ENCODE peak calls at places on chromosomes 11 and 22, in six cellular contexts. One of them, this sample, is unnamed.

GRCh38 chr11:127528297-127528696 is 527.7 kb upstream of the KIRREL3 start:
- DNase-seq in OCI-LY7: no peak
- DNase-seq in hepatocyte: no peak
- DNase-seq in GM23248: no peak
- DNase-seq in HCT116: no peak
- DNase-seq in SK-N-SH: no peak
- DNase-seq in this sample: no peak

GRCh38 chr22:20114506-20115475 is 1.1 kb upstream of the RANBP1 start:
- DNase-seq in SK-N-SH: no peak
- DNase-seq in HCT116: no peak
- DNase-seq in hepatocyte: no peak
- DNase-seq in OCI-LY7: no peak
- DNase-seq in GM23248: no peak
- DNase-seq in this sample: no peak

GRCh38 chr11:62547691-62548281 is 1.2 kb upstream of the AHNAK start:
- DNase-seq in GM23248: peak; percentile 41
- DNase-seq in SK-N-SH: no peak
- DNase-seq in OCI-LY7: no peak
- DNase-seq in hepatocyte: peak; percentile 53
- DNase-seq in HCT116: no peak
- DNase-seq in this sample: peak; percentile 76

GRCh38 chr11:61533401-61533800 is 24.9 kb downstream of the LRRC10B start:
- DNase-seq in HCT116: no peak
- DNase-seq in SK-N-SH: no peak
- DNase-seq in GM23248: no peak
- DNase-seq in OCI-LY7: no peak
- DNase-seq in hepatocyte: peak; percentile 67
- DNase-seq in this sample: peak; percentile 14

GRCh38 chr11:118621071-118621815 is 13.8 kb downstream of the PHLDB1 start:
- DNase-seq in HCT116: peak; percentile 51
- DNase-seq in SK-N-SH: peak; percentile 93
- DNase-seq in hepatocyte: peak; percentile 91
- DNase-seq in OCI-LY7: no peak
- DNase-seq in GM23248: peak; percentile 91
- DNase-seq in this sample: peak; percentile 90

GRCh38 chr11:72123117-72123653 is 10.7 kb upstream of the ANAPC15 start:
- DNase-seq in GM23248: no peak
- DNase-seq in SK-N-SH: no peak
- DNase-seq in HCT116: no peak
- DNase-seq in hepatocyte: no peak
- DNase-seq in OCI-LY7: no peak
- DNase-seq in this sample: no peak

GRCh38 chr11:134646561-134646960 is 234.5 kb upstream of the B3GAT1 start:
- DNase-seq in HCT116: no peak
- DNase-seq in SK-N-SH: no peak
- DNase-seq in OCI-LY7: no peak
- DNase-seq in hepatocyte: no peak
- DNase-seq in GM23248: no peak
- DNase-seq in this sample: no peak

GRCh38 chr22:49296561-49296960 is 531.1 kb downstream of the BRD1 start:
- DNase-seq in HCT116: no peak
- DNase-seq in GM23248: no peak
- DNase-seq in SK-N-SH: no peak
- DNase-seq in hepatocyte: no peak
- DNase-seq in OCI-LY7: no peak
- DNase-seq in this sample: no peak

GRCh38 chr11:44805596-44805995 is 78.8 kb downstream of the TSPAN18 start:
- DNase-seq in GM23248: peak; percentile 40
- DNase-seq in SK-N-SH: no peak
- DNase-seq in hepatocyte: no peak
- DNase-seq in OCI-LY7: no peak
- DNase-seq in HCT116: no peak
- DNase-seq in this sample: no peak

GRCh38 chr22:41565403-41566054 is 4.7 kb downstream of the CSDC2 start:
- DNase-seq in GM23248: peak; percentile 87
- DNase-seq in hepatocyte: peak; percentile 67
- DNase-seq in OCI-LY7: no peak
- DNase-seq in SK-N-SH: no peak
- DNase-seq in HCT116: peak; percentile 61
- DNase-seq in this sample: peak; percentile 68

GRCh38 chr11:16271258-16271657 is 85.1 kb downstream of the SOX6 start:
- DNase-seq in OCI-LY7: no peak
- DNase-seq in HCT116: no peak
- DNase-seq in hepatocyte: no peak
- DNase-seq in SK-N-SH: no peak
- DNase-seq in GM23248: no peak
- DNase-seq in this sample: no peak

GRCh38 chr11:13009921-13010736 is 1.0 kb downstream of the RASSF10 start:
- DNase-seq in hepatocyte: peak; percentile 52
- DNase-seq in GM23248: peak; percentile 51
- DNase-seq in HCT116: no peak
- DNase-seq in OCI-LY7: no peak
- DNase-seq in SK-N-SH: peak; percentile 68
- DNase-seq in this sample: no peak

GRCh38 chr22:49368976-49369725 is 458.5 kb downstream of the BRD1 start:
- DNase-seq in GM23248: no peak
- DNase-seq in HCT116: no peak
- DNase-seq in SK-N-SH: peak; percentile 70
- DNase-seq in hepatocyte: peak; percentile 5
- DNase-seq in OCI-LY7: no peak
- DNase-seq in this sample: no peak

GRCh38 chr11:2267871-2268825 is 2.2 kb downstream of the ASCL2 start:
- DNase-seq in GM23248: no peak
- DNase-seq in hepatocyte: no peak
- DNase-seq in SK-N-SH: no peak
- DNase-seq in HCT116: no peak
- DNase-seq in OCI-LY7: no peak
- DNase-seq in this sample: no peak

GRCh38 chr22:24994070-24994763 is 41.7 kb downstream of the KIAA1671 start:
- DNase-seq in hepatocyte: peak; percentile 50
- DNase-seq in OCI-LY7: no peak
- DNase-seq in GM23248: peak; percentile 88
- DNase-seq in SK-N-SH: no peak
- DNase-seq in HCT116: peak; percentile 73
- DNase-seq in this sample: peak; percentile 70

GRCh38 chr11:45985212-45985611 is 62.8 kb downstream of the LARGE2 start:
- DNase-seq in hepatocyte: no peak
- DNase-seq in GM23248: no peak
- DNase-seq in SK-N-SH: no peak
- DNase-seq in OCI-LY7: no peak
- DNase-seq in HCT116: no peak
- DNase-seq in this sample: no peak

GRCh38 chr11:47987781-47988180 is 7.4 kb downstream of the PTPRJ start:
- DNase-seq in SK-N-SH: no peak
- DNase-seq in OCI-LY7: no peak
- DNase-seq in GM23248: no peak
- DNase-seq in HCT116: no peak
- DNase-seq in hepatocyte: no peak
- DNase-seq in this sample: no peak

GRCh38 chr22:37752189-37753061 is 55.3 kb upstream of the GCAT start:
- DNase-seq in SK-N-SH: peak; percentile 94
- DNase-seq in OCI-LY7: no peak
- DNase-seq in GM23248: peak; percentile 95
- DNase-seq in HCT116: peak; percentile 92
- DNase-seq in hepatocyte: peak; percentile 86
- DNase-seq in this sample: peak; percentile 98

GRCh38 chr11:61477734-61478148 is 30.8 kb upstream of the LRRC10B start:
- DNase-seq in HCT116: no peak
- DNase-seq in SK-N-SH: peak; percentile 89
- DNase-seq in OCI-LY7: peak; percentile 52
- DNase-seq in hepatocyte: peak; percentile 46
- DNase-seq in GM23248: peak; percentile 56
- DNase-seq in this sample: peak; percentile 64

GRCh38 chr11:3994030-3994640 is 100.5 kb upstream of the RRM1 start:
- DNase-seq in OCI-LY7: no peak
- DNase-seq in SK-N-SH: no peak
- DNase-seq in HCT116: no peak
- DNase-seq in hepatocyte: no peak
- DNase-seq in GM23248: peak; percentile 51
- DNase-seq in this sample: peak; percentile 21

GRCh38 chr11:120798854-120799253 is 225.0 kb upstream of the TBCEL start:
- DNase-seq in HCT116: no peak
- DNase-seq in SK-N-SH: no peak
- DNase-seq in GM23248: no peak
- DNase-seq in OCI-LY7: peak; percentile 9
- DNase-seq in hepatocyte: no peak
- DNase-seq in this sample: no peak

GRCh38 chr11:10050561-10050960 is 243.5 kb downstream of the SBF2 start:
- DNase-seq in SK-N-SH: no peak
- DNase-seq in GM23248: peak; percentile 34
- DNase-seq in hepatocyte: peak; percentile 21
- DNase-seq in HCT116: no peak
- DNase-seq in OCI-LY7: no peak
- DNase-seq in this sample: peak; percentile 85

GRCh38 chr11:57597971-57598830 is 716 bp downstream of the SERPING1 start:
- DNase-seq in hepatocyte: peak; percentile 83
- DNase-seq in OCI-LY7: no peak
- DNase-seq in GM23248: peak; percentile 83
- DNase-seq in HCT116: no peak
- DNase-seq in SK-N-SH: peak; percentile 90
- DNase-seq in this sample: no peak
- H3K79me2 ChIP-seq in hepatocyte: no peaks in the 10 kb centered on the region
- H3K79me2 ChIP-seq in OCI-LY7: no peaks in the 10 kb centered on the region
- H3K79me2 ChIP-seq in GM23248: no peaks in the 10 kb centered on the region
- H3K79me2 ChIP-seq in HCT116: no peaks in the 10 kb centered on the region
- H3K79me2 ChIP-seq in SK-N-SH: no peaks in the 10 kb centered on the region
- H3K79me2 ChIP-seq in this sample: no peaks in the 10 kb centered on the region

DNA sequence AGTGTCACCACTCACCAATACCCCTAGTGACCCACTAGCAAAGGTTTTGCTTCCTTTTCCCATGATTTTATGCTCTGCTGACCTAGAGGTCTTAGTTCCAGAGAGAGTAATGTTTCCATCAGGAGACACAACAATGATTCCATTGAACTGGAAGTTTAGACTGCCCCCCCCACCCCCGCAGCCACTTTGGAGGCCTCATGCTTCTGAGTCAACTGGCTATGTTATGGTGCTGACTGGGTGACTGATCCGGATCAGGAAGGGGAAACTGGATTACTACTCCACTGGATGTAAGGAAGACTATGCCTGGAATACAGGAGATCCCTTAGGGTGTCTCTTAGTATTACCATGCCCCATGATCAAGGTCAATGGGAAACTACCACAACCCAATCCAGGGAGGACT is 633.6 kb downstream of the OPCML start:
- DNase-seq in SK-N-SH: no peak
- DNase-seq in hepatocyte: no peak
- DNase-seq in GM23248: no peak
- DNase-seq in HCT116: no peak
- DNase-seq in OCI-LY7: no peak
- DNase-seq in this sample: no peak
- H3K9me2 ChIP-seq in SK-N-SH: no peaks in the 10 kb centered on the region
- H3K9me2 ChIP-seq in hepatocyte: no peaks in the 10 kb centered on the region
- H3K9me2 ChIP-seq in GM23248: no peaks in the 10 kb centered on the region
- H3K9me2 ChIP-seq in HCT116: no peaks in the 10 kb centered on the region
- H3K9me2 ChIP-seq in OCI-LY7: no peaks in the 10 kb centered on the region
- H3K9me2 ChIP-seq in this sample: no peaks in the 10 kb centered on the region

GRCh38 chr11:113888848-113889247 is 13.5 kb upstream of the USP28 start:
- DNase-seq in SK-N-SH: no peak
- DNase-seq in GM23248: no peak
- DNase-seq in OCI-LY7: no peak
- DNase-seq in HCT116: no peak
- DNase-seq in hepatocyte: no peak
- DNase-seq in this sample: no peak

GRCh38 chr11:113885897-113886296 is 10.5 kb upstream of the USP28 start:
- DNase-seq in HCT116: no peak
- DNase-seq in GM23248: no peak
- DNase-seq in OCI-LY7: no peak
- DNase-seq in SK-N-SH: no peak
- DNase-seq in hepatocyte: no peak
- DNase-seq in this sample: peak; percentile 58

GRCh38 chr11:113880966-113881365 is 5.6 kb upstream of the USP28 start:
- DNase-seq in SK-N-SH: no peak
- DNase-seq in GM23248: no peak
- DNase-seq in hepatocyte: no peak
- DNase-seq in OCI-LY7: no peak
- DNase-seq in HCT116: no peak
- DNase-seq in this sample: no peak

GRCh38 chr11:113881856-113882255 is 6.5 kb upstream of the USP28 start:
- DNase-seq in HCT116: no peak
- DNase-seq in SK-N-SH: no peak
- DNase-seq in GM23248: no peak
- DNase-seq in OCI-LY7: no peak
- DNase-seq in hepatocyte: no peak
- DNase-seq in this sample: peak; percentile 75

DNA sequence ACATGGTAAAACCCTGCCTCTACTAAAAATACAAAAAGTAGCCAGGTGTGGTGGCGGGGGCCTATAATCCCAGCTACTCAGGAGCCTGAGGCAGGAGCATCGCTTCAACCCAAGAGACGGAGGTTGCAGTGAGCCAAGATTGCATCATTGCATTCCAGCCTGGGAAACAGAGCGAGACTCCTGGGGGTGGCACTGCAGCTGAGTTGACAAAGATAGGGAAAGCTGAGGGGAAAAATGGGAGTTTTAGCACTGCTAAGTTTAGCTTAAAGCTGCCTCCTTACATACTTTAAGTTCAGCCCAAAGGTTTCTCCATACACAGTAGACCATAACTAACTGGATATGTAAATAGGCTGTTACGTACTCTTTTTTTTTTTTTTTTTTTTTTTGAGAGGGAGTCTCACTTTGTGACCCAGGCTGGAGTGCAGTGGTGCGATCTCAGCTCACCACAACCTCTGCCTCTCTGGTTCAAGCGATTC is 9.0 kb upstream of the USP28 start:
- DNase-seq in OCI-LY7: no peak
- DNase-seq in GM23248: peak; percentile 45
- DNase-seq in hepatocyte: peak; percentile 37
- DNase-seq in HCT116: no peak
- DNase-seq in SK-N-SH: no peak
- DNase-seq in this sample: no peak
- H3K4me2 ChIP-seq in OCI-LY7: no peak overlapping the region
- H3K4me2 ChIP-seq in GM23248: no peak overlapping the region
- H3K4me2 ChIP-seq in hepatocyte: no peak overlapping the region
- H3K4me2 ChIP-seq in HCT116: no peak overlapping the region
- H3K4me2 ChIP-seq in SK-N-SH: no peak overlapping the region
- H3K4me2 ChIP-seq in this sample: no peak overlapping the region

GRCh38 chr11:95911369-95911759 is 12.5 kb downstream of the MTMR2 start:
- DNase-seq in SK-N-SH: no peak
- DNase-seq in OCI-LY7: no peak
- DNase-seq in GM23248: no peak
- DNase-seq in HCT116: no peak
- DNase-seq in hepatocyte: no peak
- DNase-seq in this sample: no peak
- H3K79me2 ChIP-seq in SK-N-SH: peaks cover 92% of the 10 kb centered on the region
- H3K79me2 ChIP-seq in OCI-LY7: no peaks in the 10 kb centered on the region
- H3K79me2 ChIP-seq in GM23248: peaks cover 89% of the 10 kb centered on the region
- H3K79me2 ChIP-seq in HCT116: peaks cover 70% of the 10 kb centered on the region
- H3K79me2 ChIP-seq in hepatocyte: peaks cover 85% of the 10 kb centered on the region
- H3K79me2 ChIP-seq in this sample: peaks cover 89% of the 10 kb centered on the region

GRCh38 chr11:132898021-132898420 is 634.3 kb downstream of the OPCML start:
- DNase-seq in hepatocyte: no peak
- DNase-seq in HCT116: no peak
- DNase-seq in SK-N-SH: no peak
- DNase-seq in GM23248: no peak
- DNase-seq in OCI-LY7: no peak
- DNase-seq in this sample: no peak
- H3K9me2 ChIP-seq in hepatocyte: no peaks in the 10 kb centered on the region
- H3K9me2 ChIP-seq in HCT116: no peaks in the 10 kb centered on the region
- H3K9me2 ChIP-seq in SK-N-SH: no peaks in the 10 kb centered on the region
- H3K9me2 ChIP-seq in GM23248: no peaks in the 10 kb centered on the region
- H3K9me2 ChIP-seq in OCI-LY7: no peaks in the 10 kb centered on the region
- H3K9me2 ChIP-seq in this sample: no peaks in the 10 kb centered on the region